ENCODE peak calls at places on chromosomes 13 and 19, in four cellular contexts. W, I, X and F are unnamed samples.

GRCh38 chr19:14113762-14114414 is 3.7 kb downstream of the PRKACA start:
- DNase-seq in X (no peak), W (peak), I (no peak), F (peak)

GRCh38 chr19:43470288-43470687 is 4.9 kb upstream of the LYPD3 start:
- DNase-seq in W (no peak), X (no peak), I (no peak), F (no peak)

GRCh38 chr13:113291997-113292862 is 4.8 kb upstream of the LAMP1 start:
- DNase-seq in W (no peak), X (no peak), I (no peak), F (peak)

GRCh38 chr19:3073159-3073563 is 10.9 kb upstream of the TLE5 start:
- DNase-seq in W (no peak), I (no peak), X (peak), F (peak)

GRCh38 chr13:29081036-29081435 is 260.9 kb downstream of the MTUS2 start:
- DNase-seq in I (peak), X (no peak), W (no peak), F (no peak)

GRCh38 chr19:37905936-37906867 is at the start of gene WDR87:
- DNase-seq in W (peak), X (peak), I (no peak), F (peak)

GRCh38 chr19:41944336-41944735 is 14.8 kb downstream of the RABAC1 start:
- DNase-seq in X (no peak), W (no peak), I (no peak), F (no peak)

GRCh38 chr13:33544308-33544707 is 258.8 kb upstream of the STARD13 start:
- DNase-seq in I (no peak), X (no peak), W (no peak), F (no peak)

GRCh38 chr13:73714522-73714921 is 419.7 kb downstream of the KLF12 start:
- DNase-seq in I (no peak), W (no peak), X (no peak), F (no peak)

GRCh38 chr13:31274345-31274870 is 74.6 kb downstream of the B3GLCT start:
- DNase-seq in I (no peak), X (no peak), W (no peak), F (no peak)

GRCh38 chr19:20513179-20513934 is 52.2 kb downstream of the ZNF737 start:
- DNase-seq in X (no peak), I (no peak), W (no peak), F (no peak)

GRCh38 chr13:88919970-88920628 is 1248.9 kb downstream of the SLITRK5 start:
- DNase-seq in I (peak), X (no peak), W (no peak), F (no peak)

GRCh38 chr13:98976338-98976737 is 1.5 kb downstream of the DOCK9 start:
- DNase-seq in I (no peak), X (no peak), W (no peak), F (no peak)

GRCh38 chr13:51679616-51680015 is 95.4 kb downstream of the WDFY2 start:
- DNase-seq in W (no peak), X (no peak), I (no peak), F (no peak)

GRCh38 chr19:33195711-33196347 is 1.7 kb downstream of the LRP3 start:
- DNase-seq in I (no peak), X (no peak), W (no peak), F (no peak)

GRCh38 chr13:42808572-42808971 is 27.2 kb downstream of the FAM216B start:
- DNase-seq in X (no peak), I (no peak), W (no peak), F (no peak)

GRCh38 chr13:28494861-28495585 is at the start of gene FLT1:
- DNase-seq in X (no peak), I (no peak), W (peak), F (peak)

GRCh38 chr13:112772539-112772909 is 82.7 kb downstream of the ATP11A start:
- DNase-seq in X (no peak), I (no peak), W (no peak), F (no peak)

GRCh38 chr13:77267362-77267761 is 59.5 kb downstream of the MYCBP2 start:
- DNase-seq in W (no peak), I (no peak), X (no peak), F (no peak)

GRCh38 chr19:52662631-52663030 is 24.5 kb upstream of the ZNF83 start:
- DNase-seq in W (no peak), X (no peak), I (no peak), F (no peak)

GRCh38 chr13:73635166-73635787 is 498.9 kb downstream of the KLF12 start:
- DNase-seq in I (no peak), W (no peak), X (no peak), F (no peak)

GRCh38 chr13:99873141-99873540 is 98.4 kb downstream of the ZIC5 start:
- DNase-seq in W (no peak), I (no peak), X (no peak), F (no peak)

GRCh38 chr13:98524793-98525192 is 52.1 kb downstream of the STK24 start:
- DNase-seq in I (no peak), X (no peak), W (no peak), F (no peak)

DNA sequence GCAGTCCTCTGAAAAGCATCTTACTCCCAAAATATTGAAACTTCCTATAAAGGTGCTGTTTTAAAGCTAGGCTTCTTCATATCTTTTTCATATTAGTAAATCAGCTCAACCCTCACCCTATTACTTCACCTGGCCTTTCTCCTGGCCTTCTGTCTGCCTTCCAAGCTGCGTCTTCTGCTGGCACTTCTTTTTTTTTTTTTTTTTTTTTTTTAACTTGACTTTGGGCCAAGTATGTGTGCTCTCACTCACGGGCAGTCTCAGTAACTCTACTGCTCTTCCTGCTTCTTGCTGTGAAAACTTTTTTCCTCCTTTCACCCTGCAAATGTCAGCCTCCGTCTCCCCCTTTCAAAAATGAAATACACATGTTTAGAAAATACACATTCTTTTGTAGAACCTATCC is 41.2 kb upstream of the KCTD4 start:
- DNase-seq in I (no peak), X (no peak), W (no peak), F (no peak)
- TF ChIP-seq TCF7 in I (no peak), X (no peak), W (no peak), F (no peak)

DNA sequence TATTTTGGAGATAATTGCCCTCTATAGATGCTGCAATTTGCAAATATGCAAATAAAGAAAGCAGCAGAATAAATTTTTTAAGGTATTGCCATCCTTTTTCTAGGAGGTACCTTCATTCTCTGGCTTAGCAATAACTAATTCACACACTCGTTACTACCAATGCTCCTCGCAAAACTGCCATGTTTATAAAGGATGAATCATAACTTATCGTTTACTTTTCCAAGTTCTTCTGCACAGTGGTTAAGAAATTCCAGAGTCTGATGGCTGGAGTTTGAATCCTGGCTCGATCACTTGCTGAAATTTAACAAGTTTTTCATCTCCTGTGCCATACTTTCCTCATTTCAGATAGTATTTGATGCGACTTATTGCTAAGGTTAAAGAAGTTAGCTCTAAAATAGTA is 708.6 kb upstream of the KLHL1 start:
- DNase-seq in X (no peak), W (no peak), I (no peak), F (no peak)
- TF ChIP-seq TCF7 in X (no peak), W (no peak), I (no peak), F (no peak)

GRCh38 chr19:6057651-6058365 is 52.5 kb downstream of the RFX2 start:
- DNase-seq in I (no peak), W (no peak), X (no peak), F (no peak)
- TF ChIP-seq TCF7 in I (no peak), W (no peak), X (no peak), F (no peak)

GRCh38 chr13:50377726-50378270 is 362.6 kb downstream of the KCNRG start:
- DNase-seq in W (no peak), I (no peak), X (no peak), F (no peak)
- TF ChIP-seq TCF7 in W (no peak), I (no peak), X (no peak), F (no peak)

DNA sequence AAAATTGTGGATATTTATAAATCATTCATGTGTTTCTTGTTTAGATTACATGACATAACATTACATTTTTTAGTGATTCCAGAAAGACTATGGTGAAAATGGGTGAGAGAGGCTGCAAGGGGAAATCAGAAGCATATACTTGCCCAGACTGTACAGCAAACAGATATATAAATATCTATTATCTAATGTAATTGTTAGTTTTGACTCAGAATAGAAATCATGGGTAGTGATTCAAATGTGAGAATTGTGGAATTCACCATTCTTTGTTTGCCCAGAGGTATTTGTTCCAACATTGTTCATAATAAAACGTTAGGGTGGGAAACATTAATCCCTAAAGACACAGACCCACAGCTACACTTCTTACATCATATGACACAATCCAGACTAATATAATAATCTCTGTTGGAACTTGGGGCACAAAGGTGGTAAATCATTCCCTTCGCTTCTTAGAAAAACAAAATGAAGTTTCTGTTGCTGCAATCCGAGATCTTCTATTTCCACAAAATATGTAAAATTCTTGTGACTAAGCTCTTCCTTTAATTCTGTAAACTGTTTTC is 646.4 kb upstream of the SLITRK6 start:
- DNase-seq in W (no peak), I (no peak), X (no peak), F (no peak)
- TF ChIP-seq TCF7 in W (no peak), I (no peak), X (no peak), F (no peak)

GRCh38 chr13:44238011-44238421 is 135.6 kb upstream of the SERP2 start:
- DNase-seq in W (no peak), I (no peak), X (no peak), F (no peak)

GRCh38 chr13:44244288-44244687 is 129.3 kb upstream of the SERP2 start:
- DNase-seq in I (no peak), X (no peak), W (no peak), F (peak)

GRCh38 chr13:44241638-44242037 is 132.0 kb upstream of the SERP2 start:
- DNase-seq in W (no peak), X (no peak), I (no peak), F (no peak)

GRCh38 chr13:44240611-44241010 is 133.0 kb upstream of the SERP2 start:
- DNase-seq in X (no peak), W (no peak), I (no peak), F (no peak)

DNA sequence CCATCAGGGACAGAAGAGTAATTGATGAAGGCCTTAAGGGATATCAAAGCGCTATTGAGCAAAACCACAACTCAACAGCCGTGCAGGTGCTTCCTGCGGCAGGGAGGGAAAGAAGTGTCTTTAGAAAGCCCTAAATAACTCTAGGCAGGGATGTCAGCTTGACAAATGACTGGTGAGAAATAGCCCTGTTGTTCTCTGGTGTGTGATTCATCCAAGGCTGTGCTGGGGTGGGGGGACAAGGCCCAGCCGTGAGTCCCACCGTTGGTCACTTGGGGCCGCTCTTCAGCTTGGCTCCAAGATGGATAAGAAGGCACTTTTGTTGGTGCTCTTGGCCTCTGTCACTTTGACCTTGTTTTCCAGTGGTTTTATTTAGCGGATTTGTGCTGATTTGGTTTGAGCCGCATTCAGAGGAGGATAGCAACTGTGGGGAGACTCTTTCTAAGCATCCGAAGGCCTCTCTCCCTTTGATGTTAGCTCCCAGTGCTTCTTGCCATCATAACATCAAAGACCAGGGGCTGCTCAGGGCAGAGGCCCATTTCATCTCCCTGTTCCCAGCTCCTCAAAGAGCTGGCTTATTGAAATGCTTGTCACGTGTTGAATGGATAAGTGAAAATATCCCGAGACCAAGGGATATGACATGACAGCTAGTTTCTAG is 130.3 kb upstream of the SERP2 start:
- DNase-seq in X (peak), W (peak), I (no peak), F (peak)
- TF ChIP-seq TCF7 in X (no peak), W (no peak), I (no peak), F (no peak)

GRCh38 chr13:26019241-26019640 is 32.6 kb downstream of the SHISA2 start:
- DNase-seq in I (no peak), X (no peak), W (no peak), F (no peak)

GRCh38 chr13:26019881-26020535 is 31.8 kb downstream of the SHISA2 start:
- DNase-seq in I (no peak), W (no peak), X (no peak), F (no peak)

GRCh38 chr13:26017196-26017921 is 34.5 kb downstream of the SHISA2 start:
- DNase-seq in I (no peak), X (no peak), W (no peak), F (no peak)

GRCh38 chr13:26020536-26021290 is 31.1 kb downstream of the SHISA2 start:
- DNase-seq in W (no peak), I (no peak), X (no peak), F (no peak)

GRCh38 chr13:26017932-26018690 is 33.7 kb downstream of the SHISA2 start:
- DNase-seq in W (no peak), X (no peak), I (no peak), F (no peak)
- TF ChIP-seq TCF7 in W (no peak), X (no peak), I (no peak), F (no peak)

DNA sequence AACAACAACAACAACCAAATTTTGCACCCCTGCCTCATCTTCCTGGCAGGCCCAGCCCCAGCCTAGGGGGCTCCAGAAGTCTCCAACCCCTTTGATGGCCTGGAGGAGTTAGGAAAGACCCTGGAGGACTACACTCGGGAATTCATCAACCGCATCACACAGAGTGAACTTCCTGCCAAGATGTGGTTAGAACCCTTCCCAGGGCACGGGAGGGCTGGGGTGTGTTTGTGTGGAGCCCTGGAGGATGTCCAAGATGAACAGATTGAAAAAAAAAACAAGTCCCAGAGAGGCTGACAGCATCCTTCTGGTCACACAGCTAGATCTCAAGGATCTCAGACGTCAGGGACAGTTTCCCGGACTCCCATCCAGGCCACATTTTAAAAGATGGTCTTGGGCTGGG is 13.3 kb downstream of the APOC1 start:
- DNase-seq in W (no peak), X (no peak), I (no peak), F (no peak)
- TF ChIP-seq TCF7 in W (no peak), X (no peak), I (no peak), F (no peak)

DNA sequence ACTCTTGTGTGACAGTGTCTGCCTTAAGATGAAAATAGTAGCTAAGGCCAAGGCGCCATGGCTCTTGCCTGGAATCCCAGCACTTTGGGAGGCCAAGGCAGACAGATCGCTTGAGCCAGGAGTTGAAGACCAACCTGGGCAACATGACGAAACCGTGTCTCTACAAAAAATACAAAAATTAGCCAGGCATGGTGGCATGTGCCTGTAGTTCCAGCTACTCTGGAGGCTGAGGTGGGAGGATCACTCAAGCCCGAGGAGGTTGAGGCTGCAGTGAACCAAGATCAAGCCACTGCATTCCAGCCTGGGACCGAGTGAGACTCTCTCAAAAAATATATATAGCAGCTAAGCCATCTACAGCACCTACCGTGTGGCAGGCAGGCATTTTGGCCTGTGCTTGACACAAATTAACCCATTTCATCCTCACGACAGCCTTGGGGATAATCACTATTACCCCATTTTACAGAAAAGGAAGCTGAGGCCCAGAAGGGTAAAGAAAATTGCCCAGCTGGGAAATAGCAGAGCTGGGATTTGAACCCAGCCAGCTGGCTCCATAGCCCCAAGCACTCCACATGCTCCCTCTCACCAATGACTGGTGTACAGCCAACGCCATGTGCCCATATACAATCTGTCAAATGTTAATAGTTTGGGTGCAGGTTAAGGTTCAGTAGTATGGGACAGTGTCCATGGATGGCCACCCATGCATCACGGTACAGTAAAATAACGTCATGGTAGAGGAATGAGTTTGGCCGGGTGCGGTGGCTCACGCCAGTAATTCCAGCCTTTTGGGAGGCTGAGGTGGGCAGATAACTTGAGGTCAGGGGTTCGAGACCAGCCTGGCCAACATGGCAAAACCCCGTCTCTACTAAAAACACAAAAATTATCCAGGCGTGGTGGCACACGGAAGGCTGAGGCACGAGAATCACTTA is 3.1 kb downstream of the SLC1A5 start:
- DNase-seq in W (no peak), I (no peak), X (no peak), F (no peak)
- TF ChIP-seq TCF7 in W (no peak), I (no peak), X (no peak), F (no peak)

GRCh38 chr13:40640845-40641458 is 25.5 kb downstream of the FOXO1 start:
- DNase-seq in W (no peak), I (no peak), X (no peak), F (no peak)
- TF ChIP-seq TCF7 in W (no peak), I (no peak), X (no peak), F (no peak)